ENCODE peak calls at places on chromosome 10, in eight cellular contexts. Q is GM23248, D is HepG2, Y is GM12878, P is endothelial cell of umbilical vein, I is IMR-90, E is HCT116, U is astrocyte. N is an unnamed sample.

GRCh38 chr10:35640474-35640873 is 1.6 kb downstream of the FZD8 start:
- DNase-seq in Y (no peak), I (peak), D (peak), U (peak), P (peak), Q (peak), E (no peak), N (peak)

GRCh38 chr10:28367865-28368541 is 65.1 kb upstream of the MPP7 start:
- DNase-seq in U (no peak), D (no peak), Y (peak), E (no peak), Q (no peak), P (no peak), I (no peak), N (peak)

GRCh38 chr10:50679149-50679548 is 55.4 kb upstream of the SGMS1 start:
- DNase-seq in U (no peak), E (no peak), P (no peak), Q (no peak), I (no peak), Y (no peak), D (no peak), N (no peak)

GRCh38 chr10:51074238-51075028 is at the start of gene PRKG1:
- DNase-seq in Q (peak), E (no peak), Y (no peak), U (peak), I (peak), D (peak), P (peak), N (peak)

GRCh38 chr10:127150136-127150535 is 46.3 kb downstream of the INSYN2A start:
- DNase-seq in E (peak), P (peak), Q (peak), Y (no peak), I (peak), U (peak), D (no peak), N (no peak)

GRCh38 chr10:84135836-84136235 is 3.5 kb upstream of the GHITM start:
- DNase-seq in Y (no peak), P (no peak), Q (no peak), I (no peak), U (no peak), E (no peak), D (peak), N (no peak)

GRCh38 chr10:124596914-124597676 is 135.5 kb downstream of the LHPP start:
- DNase-seq in I (no peak), U (no peak), E (no peak), Q (no peak), P (no peak), D (peak), Y (no peak), N (no peak)

GRCh38 chr10:107502263-107502979 is 337.9 kb upstream of the SORCS1 start:
- DNase-seq in I (no peak), P (no peak), U (no peak), E (no peak), Q (peak), D (no peak), Y (no peak), N (no peak)

GRCh38 chr10:49740346-49741107 is 21.6 kb downstream of the OGDHL start:
- DNase-seq in E (no peak), P (no peak), D (no peak), Q (no peak), U (no peak), Y (no peak), I (no peak), N (no peak)

GRCh38 chr10:89032141-89032814 is 41.7 kb downstream of the FAS start:
- DNase-seq in E (peak), Y (peak), U (peak), P (peak), I (peak), Q (peak), D (no peak), N (peak)

GRCh38 chr10:112886463-112886862 is 63.6 kb upstream of the TCF7L2 start:
- DNase-seq in Q (no peak), P (no peak), E (no peak), Y (no peak), I (no peak), U (no peak), D (no peak), N (no peak)

GRCh38 chr10:117094856-117095255 is 43.2 kb downstream of the VAX1 start:
- DNase-seq in U (no peak), D (no peak), E (no peak), P (no peak), I (no peak), Y (no peak), Q (no peak), N (no peak)

GRCh38 chr10:3167611-3168330 is 4.8 kb downstream of the PITRM1 start:
- DNase-seq in D (no peak), E (no peak), P (no peak), U (no peak), I (no peak), Y (no peak), Q (no peak), N (no peak)

GRCh38 chr10:10658157-10658556 is 359.5 kb upstream of the CELF2 start:
- DNase-seq in I (peak), Y (no peak), U (peak), E (no peak), D (no peak), Q (peak), P (no peak), N (no peak)

GRCh38 chr10:58662314-58662713 is 149.6 kb downstream of the BICC1 start:
- DNase-seq in I (peak), D (peak), U (peak), Q (peak), Y (no peak), E (no peak), P (no peak), N (no peak)

GRCh38 chr10:125721035-125721434 is 1.5 kb downstream of the EDRF1 start:
- DNase-seq in I (no peak), E (no peak), U (no peak), P (no peak), Y (peak), Q (no peak), D (no peak), N (peak)

GRCh38 chr10:69360485-69361302 is 56.0 kb downstream of the TACR2 start:
- DNase-seq in I (peak), Y (no peak), Q (peak), U (peak), P (peak), D (no peak), E (no peak), N (no peak)

GRCh38 chr10:91632671-91633550 is at the start of gene PPP1R3C:
- DNase-seq in E (no peak), D (peak), Q (peak), P (peak), Y (no peak), I (peak), U (peak), N (peak)

GRCh38 chr10:52956451-52956850 is 183.9 kb upstream of the MBL2 start:
- DNase-seq in E (no peak), U (peak), Y (no peak), I (peak), Q (peak), P (no peak), D (peak), N (no peak)

GRCh38 chr10:3396116-3396515 is 223.5 kb upstream of the PITRM1 start:
- DNase-seq in I (no peak), P (no peak), D (no peak), Y (no peak), E (no peak), Q (no peak), U (no peak), N (no peak)

GRCh38 chr10:44397476-44398225 is 12.8 kb upstream of the CXCL12 start:
- DNase-seq in U (no peak), Q (peak), E (no peak), P (no peak), D (no peak), I (no peak), Y (no peak), N (no peak)

GRCh38 chr10:36730316-36730715 is 395.1 kb upstream of the ANKRD30A start:
- DNase-seq in Y (no peak), D (no peak), U (no peak), E (no peak), P (no peak), Q (peak), I (peak), N (no peak)

GRCh38 chr10:132300582-132300981 is 7.2 kb downstream of the STK32C start:
- DNase-seq in U (no peak), I (no peak), P (no peak), Y (no peak), D (no peak), E (no peak), Q (no peak), N (no peak)

GRCh38 chr10:52768114-52768532 is 4.5 kb downstream of the MBL2 start:
- DNase-seq in E (no peak), P (no peak), U (no peak), I (no peak), Q (no peak), D (peak), Y (no peak), N (no peak)

GRCh38 chr10:66151346-66151745 is 774.5 kb upstream of the LRRTM3 start:
- DNase-seq in Y (no peak), U (no peak), Q (peak), D (no peak), I (no peak), E (no peak), P (no peak), N (no peak)

GRCh38 chr10:113062977-113063967 is 113.2 kb downstream of the TCF7L2 start:
- DNase-seq in P (no peak), U (peak), I (peak), Q (peak), Y (no peak), E (no peak), D (no peak), N (no peak)

GRCh38 chr10:79321951-79322350 is 25.3 kb upstream of the PPIF start:
- DNase-seq in D (no peak), I (no peak), Y (no peak), P (no peak), Q (no peak), E (no peak), U (no peak), N (no peak)

GRCh38 chr10:79321494-79321882 is 25.8 kb upstream of the PPIF start:
- DNase-seq in Q (no peak), D (no peak), Y (no peak), I (no peak), P (no peak), U (no peak), E (no peak), N (no peak)

GRCh38 chr10:79324032-79324695 is 23.1 kb upstream of the PPIF start:
- DNase-seq in Y (no peak), Q (no peak), U (no peak), E (no peak), I (no peak), D (no peak), P (no peak), N (no peak)

GRCh38 chr10:79322616-79323566 is 24.4 kb upstream of the PPIF start:
- DNase-seq in U (peak), D (no peak), I (peak), Y (peak), P (no peak), E (no peak), Q (peak), N (no peak)

GRCh38 chr10:79323602-79324001 is 23.7 kb upstream of the PPIF start:
- DNase-seq in P (no peak), I (no peak), Q (no peak), D (no peak), E (no peak), Y (no peak), U (no peak), N (no peak)
- H2AFZ ChIP-seq in P (no peak), I (peak), Q (no peak), D (no peak), E (no peak), Y (no peak), U (no peak), N (no peak)

DNA sequence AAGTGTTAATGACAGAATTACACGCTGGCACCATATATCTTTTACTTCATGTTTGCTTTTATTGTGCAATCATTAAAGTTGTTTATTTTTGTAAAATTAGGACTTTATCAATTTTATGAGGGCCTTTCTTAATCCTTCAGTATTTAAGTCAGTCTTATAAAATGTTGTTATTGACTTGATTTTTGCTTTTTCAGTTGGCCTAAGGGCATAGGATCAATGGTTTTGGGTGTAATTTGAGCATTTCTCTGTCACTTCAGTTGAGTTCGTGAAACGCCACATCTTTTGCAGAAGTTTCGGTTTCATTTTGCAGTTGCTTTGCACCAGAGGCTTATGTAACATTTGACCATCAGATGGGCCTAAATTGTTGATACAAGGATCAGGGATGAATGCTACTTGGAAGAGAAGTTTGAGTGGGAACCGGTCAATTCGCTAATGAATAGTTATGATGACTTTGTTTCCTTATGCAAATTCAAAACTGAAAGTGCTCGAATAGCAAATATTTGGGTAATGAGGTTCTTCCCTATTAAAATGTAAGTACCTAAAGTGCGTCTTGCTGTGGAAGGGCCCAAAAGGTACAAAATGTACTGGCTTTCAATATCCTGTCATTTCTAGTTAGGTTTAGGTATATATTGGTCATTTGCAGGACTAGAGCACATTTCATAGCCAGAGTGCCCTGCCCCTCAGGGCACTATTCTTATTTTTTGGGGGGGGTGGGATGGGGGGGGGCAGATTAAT is 340.9 kb downstream of the LRMDA start:
- DNase-seq in E (no peak), Y (no peak), U (no peak), D (no peak), P (no peak), I (no peak), Q (no peak), N (peak)
- H3K9ac ChIP-seq in E (no peak), Y (no peak), U (no peak), D (no peak), P (no peak), I (no peak), Q (no peak), N (no peak)

GRCh38 chr10:123140164-123140982 is 4.6 kb downstream of the HMX3 start:
- DNase-seq in D (no peak), U (no peak), Y (no peak), I (no peak), P (no peak), Q (no peak), E (no peak), N (no peak)
- H2AFZ ChIP-seq in D (no peak), U (no peak), Y (no peak), I (peak), P (no peak), Q (no peak), E (peak), N (no peak)

DNA sequence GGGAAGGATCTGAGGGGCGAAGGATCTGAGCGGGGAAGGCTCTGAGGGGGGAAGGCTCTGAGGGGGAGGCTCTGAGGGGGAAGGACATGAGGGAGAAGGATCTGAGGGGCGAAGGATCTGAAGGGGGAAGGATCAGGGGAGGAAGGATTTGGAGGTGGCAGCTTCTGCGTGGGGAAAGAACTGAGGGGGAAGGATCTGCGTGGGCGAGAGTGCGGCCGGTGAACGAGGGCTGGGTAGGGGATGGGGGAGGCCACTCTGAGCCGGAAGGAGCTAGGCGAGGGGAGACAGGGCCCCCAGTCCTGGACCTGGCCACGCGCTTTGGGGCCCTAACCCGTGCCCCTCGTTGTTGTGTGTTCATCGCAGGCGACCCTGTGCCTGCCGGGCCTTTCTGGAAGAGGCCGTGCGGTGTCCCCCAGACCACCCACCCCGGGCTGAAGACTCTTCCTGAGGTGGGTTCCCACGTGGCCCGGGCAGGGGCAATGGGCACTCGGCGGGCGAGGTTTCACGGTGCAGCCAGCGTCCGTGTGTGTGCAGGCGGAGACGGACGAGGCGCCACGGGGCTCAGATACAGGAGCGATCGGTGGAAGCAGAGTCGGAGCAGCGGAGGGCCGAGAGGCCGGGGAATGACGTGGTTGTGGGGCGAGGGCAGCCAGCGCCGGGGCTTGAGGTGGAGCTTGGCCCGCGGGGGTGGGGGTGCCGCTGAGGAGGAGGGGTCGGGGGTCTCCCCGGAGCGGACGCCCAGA is 2.0 kb downstream of the CALY start:
- DNase-seq in Q (peak), U (no peak), E (no peak), I (no peak), P (no peak), D (no peak), Y (no peak), N (no peak)
- H3K9ac ChIP-seq in Q (peak), U (no peak), E (no peak), I (no peak), P (no peak), D (peak), Y (no peak), N (no peak)